ENCODE peak calls at places on chromosomes 16 and 17, in eight cellular contexts. One of them, this sample, is unnamed.

GRCh38 chr17:72539981-72540897 is 419.4 kb downstream of the SOX9 start:
- DNase-seq in stimulated activated CD4-positive, alpha-beta T cell treated with anti-CD3 and anti-CD28 coated beads, Interleukin-4, amount 100 ng/mL, for 48 hours: peak
- DNase-seq in HCEC 1CT: peak
- DNase-seq in GM23248: peak
- DNase-seq in activated T-helper 9 cell treated with anti-CD3 and anti-CD28 coated beads, Interleukin-2, amount 50 U/mL, for 16 hours: peak
- DNase-seq in COR-L47: peak
- DNase-seq in fibroblast of lung: peak
- DNase-seq in Panc1: no peak
- DNase-seq in this sample: peak

GRCh38 chr16:88363239-88363891 is 19.4 kb upstream of the ZNF469 start:
- DNase-seq in GM23248: no peak
- DNase-seq in fibroblast of lung: no peak
- DNase-seq in COR-L47: no peak
- DNase-seq in activated T-helper 9 cell treated with anti-CD3 and anti-CD28 coated beads, Interleukin-2, amount 50 U/mL, for 16 hours: no peak
- DNase-seq in stimulated activated CD4-positive, alpha-beta T cell treated with anti-CD3 and anti-CD28 coated beads, Interleukin-4, amount 100 ng/mL, for 48 hours: no peak
- DNase-seq in Panc1: no peak
- DNase-seq in HCEC 1CT: no peak
- DNase-seq in this sample: no peak

GRCh38 chr17:65856865-65857264 is 295.4 kb upstream of the AXIN2 start:
- DNase-seq in fibroblast of lung: peak
- DNase-seq in Panc1: no peak
- DNase-seq in GM23248: peak
- DNase-seq in stimulated activated CD4-positive, alpha-beta T cell treated with anti-CD3 and anti-CD28 coated beads, Interleukin-4, amount 100 ng/mL, for 48 hours: no peak
- DNase-seq in COR-L47: no peak
- DNase-seq in activated T-helper 9 cell treated with anti-CD3 and anti-CD28 coated beads, Interleukin-2, amount 50 U/mL, for 16 hours: no peak
- DNase-seq in HCEC 1CT: no peak
- DNase-seq in this sample: no peak

GRCh38 chr17:27849474-27850185 is 43.5 kb downstream of the LYRM9 start:
- DNase-seq in Panc1: no peak
- DNase-seq in activated T-helper 9 cell treated with anti-CD3 and anti-CD28 coated beads, Interleukin-2, amount 50 U/mL, for 16 hours: no peak
- DNase-seq in fibroblast of lung: no peak
- DNase-seq in stimulated activated CD4-positive, alpha-beta T cell treated with anti-CD3 and anti-CD28 coated beads, Interleukin-4, amount 100 ng/mL, for 48 hours: no peak
- DNase-seq in COR-L47: no peak
- DNase-seq in GM23248: no peak
- DNase-seq in HCEC 1CT: no peak
- DNase-seq in this sample: no peak

GRCh38 chr16:59341368-59341767 is 607.3 kb upstream of the GOT2 start:
- DNase-seq in Panc1: no peak
- DNase-seq in activated T-helper 9 cell treated with anti-CD3 and anti-CD28 coated beads, Interleukin-2, amount 50 U/mL, for 16 hours: no peak
- DNase-seq in GM23248: no peak
- DNase-seq in stimulated activated CD4-positive, alpha-beta T cell treated with anti-CD3 and anti-CD28 coated beads, Interleukin-4, amount 100 ng/mL, for 48 hours: no peak
- DNase-seq in COR-L47: no peak
- DNase-seq in fibroblast of lung: no peak
- DNase-seq in HCEC 1CT: no peak
- DNase-seq in this sample: peak

GRCh38 chr16:64654137-64654652 is 467.7 kb downstream of the CDH11 start:
- DNase-seq in activated T-helper 9 cell treated with anti-CD3 and anti-CD28 coated beads, Interleukin-2, amount 50 U/mL, for 16 hours: no peak
- DNase-seq in stimulated activated CD4-positive, alpha-beta T cell treated with anti-CD3 and anti-CD28 coated beads, Interleukin-4, amount 100 ng/mL, for 48 hours: no peak
- DNase-seq in fibroblast of lung: peak
- DNase-seq in GM23248: peak
- DNase-seq in Panc1: no peak
- DNase-seq in COR-L47: no peak
- DNase-seq in HCEC 1CT: no peak
- DNase-seq in this sample: no peak

GRCh38 chr17:19461139-19461538 is 50.1 kb downstream of the RNF112 start:
- DNase-seq in GM23248: no peak
- DNase-seq in stimulated activated CD4-positive, alpha-beta T cell treated with anti-CD3 and anti-CD28 coated beads, Interleukin-4, amount 100 ng/mL, for 48 hours: no peak
- DNase-seq in Panc1: no peak
- DNase-seq in HCEC 1CT: no peak
- DNase-seq in activated T-helper 9 cell treated with anti-CD3 and anti-CD28 coated beads, Interleukin-2, amount 50 U/mL, for 16 hours: no peak
- DNase-seq in COR-L47: peak
- DNase-seq in fibroblast of lung: no peak
- DNase-seq in this sample: no peak

GRCh38 chr17:35627417-35627816 is 40.3 kb downstream of the AP2B1 start:
- DNase-seq in GM23248: no peak
- DNase-seq in Panc1: no peak
- DNase-seq in stimulated activated CD4-positive, alpha-beta T cell treated with anti-CD3 and anti-CD28 coated beads, Interleukin-4, amount 100 ng/mL, for 48 hours: no peak
- DNase-seq in HCEC 1CT: no peak
- DNase-seq in COR-L47: no peak
- DNase-seq in activated T-helper 9 cell treated with anti-CD3 and anti-CD28 coated beads, Interleukin-2, amount 50 U/mL, for 16 hours: no peak
- DNase-seq in fibroblast of lung: no peak
- DNase-seq in this sample: no peak

GRCh38 chr17:11292491-11292890 is 51.5 kb downstream of the SHISA6 start:
- DNase-seq in fibroblast of lung: no peak
- DNase-seq in HCEC 1CT: no peak
- DNase-seq in Panc1: no peak
- DNase-seq in stimulated activated CD4-positive, alpha-beta T cell treated with anti-CD3 and anti-CD28 coated beads, Interleukin-4, amount 100 ng/mL, for 48 hours: no peak
- DNase-seq in COR-L47: no peak
- DNase-seq in activated T-helper 9 cell treated with anti-CD3 and anti-CD28 coated beads, Interleukin-2, amount 50 U/mL, for 16 hours: no peak
- DNase-seq in GM23248: no peak
- DNase-seq in this sample: no peak

GRCh38 chr17:8318536-8318935 is 8.5 kb downstream of the ARHGEF15 start:
- DNase-seq in Panc1: no peak
- DNase-seq in HCEC 1CT: no peak
- DNase-seq in GM23248: no peak
- DNase-seq in COR-L47: no peak
- DNase-seq in fibroblast of lung: no peak
- DNase-seq in activated T-helper 9 cell treated with anti-CD3 and anti-CD28 coated beads, Interleukin-2, amount 50 U/mL, for 16 hours: no peak
- DNase-seq in stimulated activated CD4-positive, alpha-beta T cell treated with anti-CD3 and anti-CD28 coated beads, Interleukin-4, amount 100 ng/mL, for 48 hours: no peak
- DNase-seq in this sample: no peak

GRCh38 chr16:85354623-85355514 is 242.6 kb upstream of the CIBAR2 start:
- DNase-seq in HCEC 1CT: peak
- DNase-seq in Panc1: no peak
- DNase-seq in GM23248: peak
- DNase-seq in fibroblast of lung: peak
- DNase-seq in stimulated activated CD4-positive, alpha-beta T cell treated with anti-CD3 and anti-CD28 coated beads, Interleukin-4, amount 100 ng/mL, for 48 hours: no peak
- DNase-seq in COR-L47: no peak
- DNase-seq in activated T-helper 9 cell treated with anti-CD3 and anti-CD28 coated beads, Interleukin-2, amount 50 U/mL, for 16 hours: no peak
- DNase-seq in this sample: no peak

GRCh38 chr16:4373909-4374742 is 2.5 kb downstream of the VASN start:
- DNase-seq in stimulated activated CD4-positive, alpha-beta T cell treated with anti-CD3 and anti-CD28 coated beads, Interleukin-4, amount 100 ng/mL, for 48 hours: no peak
- DNase-seq in fibroblast of lung: peak
- DNase-seq in GM23248: peak
- DNase-seq in Panc1: no peak
- DNase-seq in COR-L47: no peak
- DNase-seq in activated T-helper 9 cell treated with anti-CD3 and anti-CD28 coated beads, Interleukin-2, amount 50 U/mL, for 16 hours: no peak
- DNase-seq in HCEC 1CT: peak
- DNase-seq in this sample: peak

GRCh38 chr16:52318259-52319008 is 228.5 kb downstream of the TOX3 start:
- DNase-seq in GM23248: no peak
- DNase-seq in fibroblast of lung: no peak
- DNase-seq in COR-L47: peak
- DNase-seq in Panc1: no peak
- DNase-seq in activated T-helper 9 cell treated with anti-CD3 and anti-CD28 coated beads, Interleukin-2, amount 50 U/mL, for 16 hours: no peak
- DNase-seq in HCEC 1CT: no peak
- DNase-seq in stimulated activated CD4-positive, alpha-beta T cell treated with anti-CD3 and anti-CD28 coated beads, Interleukin-4, amount 100 ng/mL, for 48 hours: no peak
- DNase-seq in this sample: no peak

GRCh38 chr17:19713901-19714361 is 2.5 kb downstream of the SLC47A2 start:
- DNase-seq in HCEC 1CT: no peak
- DNase-seq in COR-L47: no peak
- DNase-seq in GM23248: no peak
- DNase-seq in stimulated activated CD4-positive, alpha-beta T cell treated with anti-CD3 and anti-CD28 coated beads, Interleukin-4, amount 100 ng/mL, for 48 hours: no peak
- DNase-seq in activated T-helper 9 cell treated with anti-CD3 and anti-CD28 coated beads, Interleukin-2, amount 50 U/mL, for 16 hours: no peak
- DNase-seq in fibroblast of lung: no peak
- DNase-seq in Panc1: no peak
- DNase-seq in this sample: no peak

GRCh38 chr17:55717898-55718735 is 4.5 kb downstream of the TMEM100 start:
- DNase-seq in COR-L47: peak
- DNase-seq in fibroblast of lung: peak
- DNase-seq in Panc1: no peak
- DNase-seq in GM23248: peak
- DNase-seq in activated T-helper 9 cell treated with anti-CD3 and anti-CD28 coated beads, Interleukin-2, amount 50 U/mL, for 16 hours: peak
- DNase-seq in stimulated activated CD4-positive, alpha-beta T cell treated with anti-CD3 and anti-CD28 coated beads, Interleukin-4, amount 100 ng/mL, for 48 hours: peak
- DNase-seq in HCEC 1CT: peak
- DNase-seq in this sample: peak

GRCh38 chr17:37107406-37108083 is 158.8 kb downstream of the AATF start:
- DNase-seq in fibroblast of lung: peak
- DNase-seq in HCEC 1CT: no peak
- DNase-seq in activated T-helper 9 cell treated with anti-CD3 and anti-CD28 coated beads, Interleukin-2, amount 50 U/mL, for 16 hours: no peak
- DNase-seq in GM23248: peak
- DNase-seq in Panc1: no peak
- DNase-seq in COR-L47: peak
- DNase-seq in stimulated activated CD4-positive, alpha-beta T cell treated with anti-CD3 and anti-CD28 coated beads, Interleukin-4, amount 100 ng/mL, for 48 hours: no peak
- DNase-seq in this sample: no peak

GRCh38 chr17:72661093-72661944 is 431.2 kb downstream of the SLC39A11 start:
- DNase-seq in Panc1: no peak
- DNase-seq in HCEC 1CT: no peak
- DNase-seq in COR-L47: peak
- DNase-seq in GM23248: no peak
- DNase-seq in fibroblast of lung: no peak
- DNase-seq in activated T-helper 9 cell treated with anti-CD3 and anti-CD28 coated beads, Interleukin-2, amount 50 U/mL, for 16 hours: no peak
- DNase-seq in stimulated activated CD4-positive, alpha-beta T cell treated with anti-CD3 and anti-CD28 coated beads, Interleukin-4, amount 100 ng/mL, for 48 hours: no peak
- DNase-seq in this sample: peak

GRCh38 chr17:79501910-79502309 is 108.9 kb downstream of the RBFOX3 start:
- DNase-seq in GM23248: no peak
- DNase-seq in stimulated activated CD4-positive, alpha-beta T cell treated with anti-CD3 and anti-CD28 coated beads, Interleukin-4, amount 100 ng/mL, for 48 hours: no peak
- DNase-seq in activated T-helper 9 cell treated with anti-CD3 and anti-CD28 coated beads, Interleukin-2, amount 50 U/mL, for 16 hours: no peak
- DNase-seq in Panc1: no peak
- DNase-seq in HCEC 1CT: no peak
- DNase-seq in fibroblast of lung: no peak
- DNase-seq in COR-L47: no peak
- DNase-seq in this sample: no peak

GRCh38 chr16:87032554-87032953 is 284.6 kb downstream of the C16orf95 start:
- DNase-seq in COR-L47: no peak
- DNase-seq in fibroblast of lung: no peak
- DNase-seq in GM23248: no peak
- DNase-seq in activated T-helper 9 cell treated with anti-CD3 and anti-CD28 coated beads, Interleukin-2, amount 50 U/mL, for 16 hours: no peak
- DNase-seq in HCEC 1CT: no peak
- DNase-seq in stimulated activated CD4-positive, alpha-beta T cell treated with anti-CD3 and anti-CD28 coated beads, Interleukin-4, amount 100 ng/mL, for 48 hours: no peak
- DNase-seq in Panc1: no peak
- DNase-seq in this sample: no peak

GRCh38 chr17:59391026-59391425 is 59.6 kb downstream of the YPEL2 start:
- DNase-seq in stimulated activated CD4-positive, alpha-beta T cell treated with anti-CD3 and anti-CD28 coated beads, Interleukin-4, amount 100 ng/mL, for 48 hours: no peak
- DNase-seq in HCEC 1CT: no peak
- DNase-seq in COR-L47: no peak
- DNase-seq in fibroblast of lung: no peak
- DNase-seq in GM23248: no peak
- DNase-seq in activated T-helper 9 cell treated with anti-CD3 and anti-CD28 coated beads, Interleukin-2, amount 50 U/mL, for 16 hours: no peak
- DNase-seq in Panc1: no peak
- DNase-seq in this sample: no peak

GRCh38 chr17:47987240-47987835 is 16.4 kb downstream of the CDK5RAP3 start:
- DNase-seq in GM23248: peak
- DNase-seq in fibroblast of lung: no peak
- DNase-seq in stimulated activated CD4-positive, alpha-beta T cell treated with anti-CD3 and anti-CD28 coated beads, Interleukin-4, amount 100 ng/mL, for 48 hours: no peak
- DNase-seq in activated T-helper 9 cell treated with anti-CD3 and anti-CD28 coated beads, Interleukin-2, amount 50 U/mL, for 16 hours: no peak
- DNase-seq in Panc1: no peak
- DNase-seq in COR-L47: no peak
- DNase-seq in HCEC 1CT: no peak
- DNase-seq in this sample: peak

GRCh38 chr17:78127240-78127887 is 1.2 kb downstream of the TMC6 start:
- DNase-seq in HCEC 1CT: no peak
- DNase-seq in fibroblast of lung: no peak
- DNase-seq in GM23248: no peak
- DNase-seq in stimulated activated CD4-positive, alpha-beta T cell treated with anti-CD3 and anti-CD28 coated beads, Interleukin-4, amount 100 ng/mL, for 48 hours: no peak
- DNase-seq in activated T-helper 9 cell treated with anti-CD3 and anti-CD28 coated beads, Interleukin-2, amount 50 U/mL, for 16 hours: peak
- DNase-seq in COR-L47: no peak
- DNase-seq in Panc1: no peak
- DNase-seq in this sample: peak

GRCh38 chr17:16922386-16923096 is 49.4 kb downstream of the TNFRSF13B start:
- DNase-seq in stimulated activated CD4-positive, alpha-beta T cell treated with anti-CD3 and anti-CD28 coated beads, Interleukin-4, amount 100 ng/mL, for 48 hours: no peak
- DNase-seq in COR-L47: no peak
- DNase-seq in fibroblast of lung: no peak
- DNase-seq in activated T-helper 9 cell treated with anti-CD3 and anti-CD28 coated beads, Interleukin-2, amount 50 U/mL, for 16 hours: no peak
- DNase-seq in HCEC 1CT: peak
- DNase-seq in GM23248: peak
- DNase-seq in Panc1: no peak
- DNase-seq in this sample: no peak

GRCh38 chr17:77444653-77445029 is 303.9 kb downstream of the SEC14L1 start:
- DNase-seq in HCEC 1CT: peak
- DNase-seq in GM23248: peak
- DNase-seq in COR-L47: no peak
- DNase-seq in Panc1: no peak
- DNase-seq in stimulated activated CD4-positive, alpha-beta T cell treated with anti-CD3 and anti-CD28 coated beads, Interleukin-4, amount 100 ng/mL, for 48 hours: no peak
- DNase-seq in fibroblast of lung: peak
- DNase-seq in activated T-helper 9 cell treated with anti-CD3 and anti-CD28 coated beads, Interleukin-2, amount 50 U/mL, for 16 hours: no peak
- DNase-seq in this sample: no peak

GRCh38 chr16:78179666-78180065 is 80.2 kb downstream of the WWOX start:
- DNase-seq in GM23248: no peak
- DNase-seq in COR-L47: no peak
- DNase-seq in Panc1: no peak
- DNase-seq in HCEC 1CT: no peak
- DNase-seq in stimulated activated CD4-positive, alpha-beta T cell treated with anti-CD3 and anti-CD28 coated beads, Interleukin-4, amount 100 ng/mL, for 48 hours: no peak
- DNase-seq in fibroblast of lung: no peak
- DNase-seq in activated T-helper 9 cell treated with anti-CD3 and anti-CD28 coated beads, Interleukin-2, amount 50 U/mL, for 16 hours: no peak
- DNase-seq in this sample: no peak

GRCh38 chr16:81582655-81583441 is 138.2 kb downstream of the CMIP start:
- DNase-seq in stimulated activated CD4-positive, alpha-beta T cell treated with anti-CD3 and anti-CD28 coated beads, Interleukin-4, amount 100 ng/mL, for 48 hours: no peak
- DNase-seq in HCEC 1CT: no peak
- DNase-seq in GM23248: peak
- DNase-seq in Panc1: no peak
- DNase-seq in fibroblast of lung: peak
- DNase-seq in COR-L47: no peak
- DNase-seq in activated T-helper 9 cell treated with anti-CD3 and anti-CD28 coated beads, Interleukin-2, amount 50 U/mL, for 16 hours: no peak
- DNase-seq in this sample: no peak

GRCh38 chr17:27323538-27324212 is 29.8 kb downstream of the WSB1 start:
- DNase-seq in activated T-helper 9 cell treated with anti-CD3 and anti-CD28 coated beads, Interleukin-2, amount 50 U/mL, for 16 hours: no peak
- DNase-seq in GM23248: peak
- DNase-seq in Panc1: no peak
- DNase-seq in HCEC 1CT: peak
- DNase-seq in stimulated activated CD4-positive, alpha-beta T cell treated with anti-CD3 and anti-CD28 coated beads, Interleukin-4, amount 100 ng/mL, for 48 hours: no peak
- DNase-seq in COR-L47: no peak
- DNase-seq in fibroblast of lung: peak
- DNase-seq in this sample: peak

GRCh38 chr17:41125064-41125463 is 1.1 kb upstream of the KRTAP4-12 start:
- DNase-seq in fibroblast of lung: no peak
- DNase-seq in activated T-helper 9 cell treated with anti-CD3 and anti-CD28 coated beads, Interleukin-2, amount 50 U/mL, for 16 hours: no peak
- DNase-seq in stimulated activated CD4-positive, alpha-beta T cell treated with anti-CD3 and anti-CD28 coated beads, Interleukin-4, amount 100 ng/mL, for 48 hours: no peak
- DNase-seq in GM23248: no peak
- DNase-seq in HCEC 1CT: no peak
- DNase-seq in COR-L47: no peak
- DNase-seq in Panc1: no peak
- DNase-seq in this sample: no peak

GRCh38 chr17:282000-282911 is 70.4 kb downstream of the RPH3AL start:
- DNase-seq in COR-L47: no peak
- DNase-seq in activated T-helper 9 cell treated with anti-CD3 and anti-CD28 coated beads, Interleukin-2, amount 50 U/mL, for 16 hours: no peak
- DNase-seq in stimulated activated CD4-positive, alpha-beta T cell treated with anti-CD3 and anti-CD28 coated beads, Interleukin-4, amount 100 ng/mL, for 48 hours: no peak
- DNase-seq in fibroblast of lung: no peak
- DNase-seq in GM23248: no peak
- DNase-seq in Panc1: no peak
- DNase-seq in HCEC 1CT: no peak
- DNase-seq in this sample: no peak

GRCh38 chr17:261640-262039 is 80.2 kb upstream of the DOC2B start:
- DNase-seq in COR-L47: no peak
- DNase-seq in HCEC 1CT: no peak
- DNase-seq in fibroblast of lung: no peak
- DNase-seq in stimulated activated CD4-positive, alpha-beta T cell treated with anti-CD3 and anti-CD28 coated beads, Interleukin-4, amount 100 ng/mL, for 48 hours: no peak
- DNase-seq in activated T-helper 9 cell treated with anti-CD3 and anti-CD28 coated beads, Interleukin-2, amount 50 U/mL, for 16 hours: no peak
- DNase-seq in GM23248: no peak
- DNase-seq in Panc1: no peak
- DNase-seq in this sample: no peak

GRCh38 chr17:17567114-17567513 is 24.4 kb downstream of the PEMT start:
- DNase-seq in fibroblast of lung: no peak
- DNase-seq in stimulated activated CD4-positive, alpha-beta T cell treated with anti-CD3 and anti-CD28 coated beads, Interleukin-4, amount 100 ng/mL, for 48 hours: no peak
- DNase-seq in HCEC 1CT: no peak
- DNase-seq in COR-L47: no peak
- DNase-seq in activated T-helper 9 cell treated with anti-CD3 and anti-CD28 coated beads, Interleukin-2, amount 50 U/mL, for 16 hours: no peak
- DNase-seq in Panc1: no peak
- DNase-seq in GM23248: no peak
- DNase-seq in this sample: no peak